ENCODE peak calls at places on chromosome 18, in seven cellular contexts. L is HepG2, A is NT2/D1, H is K562, P is SK-N-SH, B is GM12878, R is HCT116. G is an unnamed sample.
A peak's percentile ranks its signal among the peaks of the same experiment; 100 is the strongest.

GRCh38 chr18:72107647-72108046 is 436.5 kb downstream of the CBLN2 start:
- DNase-seq in L (no peak), A (no peak), H (no peak), P (no peak), B (no peak), R (no peak), G (peak; percentile 2)

GRCh38 chr18:13612111-13612997 is 114.0 kb downstream of the FAM210A start:
- DNase-seq in L (no peak), A (no peak), H (no peak), P (peak; percentile 67), B (peak; percentile 94), R (no peak), G (no peak)

GRCh38 chr18:26863122-26863879 is 2.2 kb downstream of the AQP4 start:
- DNase-seq in L (no peak), A (no peak), H (no peak), P (peak; percentile 78), B (no peak), R (no peak), G (peak; percentile 78)

GRCh38 chr18:6881034-6881800 is 151.7 kb downstream of the ARHGAP28 start:
- DNase-seq in L (no peak), A (no peak), H (no peak), P (no peak), B (no peak), R (no peak), G (no peak)

GRCh38 chr18:49024408-49024807 is 73.6 kb upstream of the SMAD7 start:
- DNase-seq in L (no peak), A (no peak), H (no peak), P (no peak), B (no peak), R (no peak), G (no peak)

GRCh38 chr18:44896817-44897216 is 216.1 kb downstream of the SETBP1 start:
- DNase-seq in L (no peak), A (no peak), H (no peak), P (no peak), B (no peak), R (no peak), G (no peak)

GRCh38 chr18:23106575-23106974 is 28.7 kb upstream of the CABLES1 start:
- DNase-seq in L (peak; percentile 78), A (no peak), H (no peak), P (no peak), B (no peak), R (peak; percentile 88), G (no peak)

GRCh38 chr18:59902180-59902992 is 2.6 kb downstream of the PMAIP1 start:
- DNase-seq in L (no peak), A (no peak), H (no peak), P (no peak), B (no peak), R (no peak), G (no peak)

GRCh38 chr18:63528863-63529492 is 13.2 kb upstream of the SERPINB12 start:
- DNase-seq in L (no peak), A (no peak), H (no peak), P (no peak), B (no peak), R (no peak), G (no peak)

GRCh38 chr18:13486686-13487085 is 239.7 kb downstream of the FAM210A start:
- DNase-seq in L (no peak), A (no peak), H (no peak), P (no peak), B (no peak), R (no peak), G (no peak)

GRCh38 chr18:44742741-44743311 is 62.1 kb downstream of the SETBP1 start:
- DNase-seq in L (no peak), A (no peak), H (no peak), P (peak; percentile 66), B (no peak), R (no peak), G (no peak)

GRCh38 chr18:31719363-31720006 is 35.1 kb upstream of the B4GALT6 start:
- DNase-seq in L (no peak), A (no peak), H (no peak), P (no peak), B (no peak), R (no peak), G (no peak)

GRCh38 chr18:318791-319291 is 51.0 kb upstream of the THOC1 start:
- DNase-seq in L (no peak), A (no peak), H (no peak), P (no peak), B (no peak), R (no peak), G (no peak)

GRCh38 chr18:7272268-7273049 is 41.6 kb downstream of the LRRC30 start:
- DNase-seq in L (peak; percentile 55), A (peak; percentile 38), H (no peak), P (peak; percentile 71), B (no peak), R (no peak), G (peak; percentile 62)

GRCh38 chr18:74288730-74289129 is 3.0 kb downstream of the CYB5A start:
- DNase-seq in L (peak; percentile 32), A (no peak), H (no peak), P (no peak), B (no peak), R (no peak), G (no peak)
- TF ChIP-seq YY1 in L (no peak), A (no peak), H (no peak), P (no peak), B (no peak), R (no peak), G (no peak)

DNA sequence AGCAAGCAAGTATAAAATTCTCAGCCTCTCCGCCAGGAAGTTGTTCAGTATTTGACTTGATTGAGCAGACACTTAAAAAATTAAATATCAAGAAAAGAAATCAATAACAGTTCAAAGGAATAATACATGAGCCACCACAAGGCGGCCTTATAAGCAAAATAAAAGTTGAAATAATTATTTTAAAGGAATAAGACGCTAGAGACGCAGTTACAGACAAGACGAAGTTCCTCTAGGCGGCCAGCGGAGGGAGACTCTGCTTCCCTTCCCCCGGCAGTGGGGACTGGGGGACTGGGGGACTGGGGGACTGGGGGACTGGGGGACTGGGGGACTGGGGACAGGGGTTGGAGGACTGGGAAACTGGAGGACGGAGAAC is 524 bp downstream of the CCDC178 start:
- DNase-seq in L (no peak), A (peak; percentile 22), H (peak; percentile 19), P (peak; percentile 71), B (no peak), R (no peak), G (no peak)
- TF ChIP-seq YY1 in L (no peak), A (no peak), H (no peak), P (no peak), B (no peak), R (no peak), G (no peak)

DNA sequence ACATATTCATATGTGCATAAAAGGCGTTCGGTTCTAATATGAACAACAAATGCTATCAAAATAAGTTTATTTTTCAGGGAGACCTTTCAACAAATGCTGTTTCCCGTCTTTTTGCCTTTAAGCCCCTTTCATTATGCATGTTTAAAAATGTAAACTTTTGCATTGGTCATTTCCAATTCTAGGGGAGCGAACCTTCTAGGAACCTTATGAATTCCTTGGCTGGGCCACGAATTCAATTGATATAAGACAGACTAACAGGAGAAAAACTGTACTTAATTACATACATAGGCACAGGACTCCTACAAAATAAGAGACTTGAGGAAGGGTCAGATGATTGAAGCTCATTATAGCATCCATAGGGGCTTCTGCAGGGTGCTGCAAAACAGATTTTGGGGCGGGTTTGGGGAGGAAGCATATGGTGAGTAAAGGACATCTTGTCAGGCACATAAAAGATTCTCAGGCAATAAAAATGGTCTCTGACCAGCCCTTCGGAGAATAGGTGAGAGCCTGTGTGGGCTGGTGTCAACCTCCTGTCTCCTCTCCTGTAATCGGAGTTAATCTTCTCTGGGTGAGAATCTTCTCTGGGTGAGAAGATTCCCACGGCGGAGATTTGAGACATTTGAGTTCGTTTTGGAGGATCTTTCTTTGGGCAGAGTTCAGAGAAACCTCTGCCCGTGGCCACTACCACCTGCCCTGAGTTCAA is 1.7 kb downstream of the TNFRSF11A start:
- DNase-seq in L (no peak), A (no peak), H (no peak), P (no peak), B (no peak), R (no peak), G (no peak)
- TF ChIP-seq YY1 in L (no peak), A (no peak), H (no peak), P (no peak), B (no peak), R (no peak), G (no peak)

DNA sequence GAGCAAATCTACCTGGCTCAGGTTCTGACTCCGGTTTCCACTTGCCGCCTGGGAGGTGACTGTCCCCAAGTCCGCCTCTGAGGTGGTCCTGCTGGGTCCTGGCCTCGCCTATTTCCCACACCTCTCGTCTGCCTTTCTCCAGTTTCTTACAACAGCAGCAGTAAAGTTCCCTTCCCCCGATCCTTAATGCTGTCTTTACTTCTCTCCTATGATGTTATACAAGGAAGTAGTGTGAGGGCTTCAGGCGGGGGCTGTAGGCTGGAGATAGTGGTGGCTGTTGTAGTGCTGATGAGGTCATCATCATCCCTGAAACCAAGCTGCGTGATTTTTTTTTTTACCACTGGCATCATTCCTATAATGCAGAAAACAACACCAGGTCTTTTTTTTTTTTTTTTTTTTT is 18.9 kb downstream of the TGIF1 start:
- DNase-seq in L (no peak), A (no peak), H (peak; percentile 41), P (no peak), B (no peak), R (no peak), G (no peak)
- TF ChIP-seq YY1 in L (no peak), A (no peak), H (no peak), P (no peak), B (no peak), R (no peak), G (no peak)

GRCh38 chr18:56306793-56307192 is 331.6 kb downstream of the TXNL1 start:
- DNase-seq in L (no peak), A (no peak), H (no peak), P (no peak), B (no peak), R (no peak), G (no peak)
- TF ChIP-seq YY1 in L (no peak), A (no peak), H (no peak), P (no peak), B (no peak), R (no peak), G (no peak)